ENCODE peak calls at places on chromosomes 6 and 20, in four cellular contexts. One of them, this sample, is unnamed. For H3K9me3, the result is how much of the 10 kb centered on the place peaks cover.

GRCh38 chr20:5316188-5317158 is at the start of gene PROKR2:
- DNase-seq in transverse colon: no peak
- DNase-seq in tibial artery: peak
- DNase-seq in CD8-positive, alpha-beta memory T cell: no peak
- DNase-seq in this sample: no peak

GRCh38 chr6:149563203-149563927 is 2.8 kb upstream of the GINM1 start:
- DNase-seq in transverse colon: no peak
- DNase-seq in tibial artery: no peak
- DNase-seq in CD8-positive, alpha-beta memory T cell: no peak
- DNase-seq in this sample: no peak

GRCh38 chr6:150118642-150119041 is 24.2 kb upstream of the PPP1R14C start:
- DNase-seq in transverse colon: no peak
- DNase-seq in tibial artery: no peak
- DNase-seq in CD8-positive, alpha-beta memory T cell: no peak
- DNase-seq in this sample: no peak

GRCh38 chr6:154410619-154411044 is 54.0 kb upstream of the IPCEF1 start:
- DNase-seq in transverse colon: peak
- DNase-seq in tibial artery: peak
- DNase-seq in CD8-positive, alpha-beta memory T cell: no peak
- DNase-seq in this sample: peak

GRCh38 chr6:170293881-170294755 is 3.2 kb upstream of the DLL1 start:
- DNase-seq in transverse colon: no peak
- DNase-seq in tibial artery: no peak
- DNase-seq in CD8-positive, alpha-beta memory T cell: no peak
- DNase-seq in this sample: no peak

GRCh38 chr6:79031821-79032590 is 46.0 kb downstream of the PHIP start:
- DNase-seq in transverse colon: no peak
- DNase-seq in tibial artery: no peak
- DNase-seq in CD8-positive, alpha-beta memory T cell: no peak
- DNase-seq in this sample: no peak

GRCh38 chr6:137467211-137467610 is 27.0 kb downstream of the OLIG3 start:
- DNase-seq in transverse colon: no peak
- DNase-seq in tibial artery: no peak
- DNase-seq in CD8-positive, alpha-beta memory T cell: no peak
- DNase-seq in this sample: no peak

GRCh38 chr6:3625980-3626533 is 125.5 kb downstream of the PXDC1 start:
- DNase-seq in transverse colon: no peak
- DNase-seq in tibial artery: no peak
- DNase-seq in CD8-positive, alpha-beta memory T cell: no peak
- DNase-seq in this sample: no peak

GRCh38 chr20:5002077-5002413 is 735 bp upstream of the SLC23A2 start:
- DNase-seq in transverse colon: no peak
- DNase-seq in tibial artery: no peak
- DNase-seq in CD8-positive, alpha-beta memory T cell: no peak
- DNase-seq in this sample: no peak

GRCh38 chr20:49276201-49276894 is 1.5 kb downstream of the ZNFX1 start:
- DNase-seq in transverse colon: peak
- DNase-seq in tibial artery: no peak
- DNase-seq in CD8-positive, alpha-beta memory T cell: peak
- DNase-seq in this sample: no peak

GRCh38 chr6:73248192-73248898 is 14.7 kb downstream of the KHDC1 start:
- DNase-seq in transverse colon: no peak
- DNase-seq in tibial artery: no peak
- DNase-seq in CD8-positive, alpha-beta memory T cell: no peak
- DNase-seq in this sample: no peak

GRCh38 chr20:54481442-54481841 is 6.0 kb downstream of the DOK5 start:
- DNase-seq in transverse colon: no peak
- DNase-seq in tibial artery: no peak
- DNase-seq in CD8-positive, alpha-beta memory T cell: no peak
- DNase-seq in this sample: no peak

GRCh38 chr20:54476336-54476928 is 1.0 kb downstream of the DOK5 start:
- DNase-seq in transverse colon: no peak
- DNase-seq in tibial artery: no peak
- DNase-seq in CD8-positive, alpha-beta memory T cell: no peak
- DNase-seq in this sample: no peak

GRCh38 chr20:54477134-54477533 is 1.7 kb downstream of the DOK5 start:
- DNase-seq in transverse colon: no peak
- DNase-seq in tibial artery: no peak
- DNase-seq in CD8-positive, alpha-beta memory T cell: no peak
- DNase-seq in this sample: no peak

GRCh38 chr20:54477556-54477955 is 2.2 kb downstream of the DOK5 start:
- DNase-seq in transverse colon: no peak
- DNase-seq in tibial artery: no peak
- DNase-seq in CD8-positive, alpha-beta memory T cell: no peak
- DNase-seq in this sample: no peak

DNA sequence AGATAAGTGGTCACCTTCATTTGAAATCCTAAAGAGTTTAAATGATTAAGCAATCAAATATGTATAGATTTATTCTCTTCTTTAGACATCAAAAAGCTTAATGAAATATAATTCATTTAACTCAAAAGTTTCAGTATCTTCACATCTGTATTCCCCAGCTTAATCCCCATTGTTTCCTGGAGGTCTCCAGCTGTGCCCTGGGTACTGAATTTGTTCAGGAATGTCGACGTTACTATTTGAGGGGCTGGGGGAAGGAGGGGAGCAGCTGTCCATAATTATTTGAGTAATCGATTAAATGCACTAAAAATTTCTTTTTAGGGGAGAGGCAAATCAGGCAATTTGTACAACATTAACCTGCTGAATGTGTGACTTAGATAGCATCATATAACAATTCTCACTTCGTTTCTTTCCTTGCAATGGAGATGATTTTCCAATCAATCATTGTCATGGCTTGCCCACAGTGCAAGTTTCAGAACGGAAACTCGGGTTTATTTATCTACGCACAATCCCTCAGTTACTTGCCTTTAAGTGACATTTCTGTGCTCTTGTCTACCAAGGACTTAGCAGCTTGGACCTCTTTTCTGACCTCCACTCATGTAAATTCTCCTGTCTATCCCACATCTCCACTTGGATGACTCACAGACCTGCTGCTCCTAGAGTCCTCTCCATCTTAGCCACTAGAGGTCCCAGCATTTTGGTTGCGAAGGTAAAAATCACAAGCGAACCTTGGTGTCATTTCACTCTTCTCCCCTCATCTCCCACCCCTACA is 3.9 kb downstream of the DOK5 start:
- DNase-seq in transverse colon: no peak
- DNase-seq in tibial artery: no peak
- DNase-seq in CD8-positive, alpha-beta memory T cell: no peak
- DNase-seq in this sample: no peak
- H3K9me3 ChIP-seq in transverse colon: under half
- H3K9me3 ChIP-seq in tibial artery: under half
- H3K9me3 ChIP-seq in CD8-positive, alpha-beta memory T cell: under half
- H3K9me3 ChIP-seq in this sample: under half

GRCh38 chr6:44271914-44272313 is 1.7 kb downstream of the TMEM151B start:
- DNase-seq in transverse colon: no peak
- DNase-seq in tibial artery: no peak
- DNase-seq in CD8-positive, alpha-beta memory T cell: no peak
- DNase-seq in this sample: no peak

GRCh38 chr6:44272529-44272928 is 2.3 kb downstream of the TMEM151B start:
- DNase-seq in transverse colon: no peak
- DNase-seq in tibial artery: no peak
- DNase-seq in CD8-positive, alpha-beta memory T cell: no peak
- DNase-seq in this sample: no peak

GRCh38 chr6:44269921-44270525 is at the start of gene TMEM151B:
- DNase-seq in transverse colon: no peak
- DNase-seq in tibial artery: no peak
- DNase-seq in CD8-positive, alpha-beta memory T cell: peak
- DNase-seq in this sample: no peak

GRCh38 chr6:44270526-44271405 is 516 bp downstream of the TMEM151B start:
- DNase-seq in transverse colon: no peak
- DNase-seq in tibial artery: no peak
- DNase-seq in CD8-positive, alpha-beta memory T cell: no peak
- DNase-seq in this sample: no peak

GRCh38 chr6:44271406-44271723 is 1.1 kb downstream of the TMEM151B start:
- DNase-seq in transverse colon: no peak
- DNase-seq in tibial artery: no peak
- DNase-seq in CD8-positive, alpha-beta memory T cell: no peak
- DNase-seq in this sample: no peak
- H3K4me3 ChIP-seq in transverse colon: no peak
- H3K4me3 ChIP-seq in tibial artery: no peak
- H3K4me3 ChIP-seq in CD8-positive, alpha-beta memory T cell: no peak
- H3K4me3 ChIP-seq in this sample: no peak

DNA sequence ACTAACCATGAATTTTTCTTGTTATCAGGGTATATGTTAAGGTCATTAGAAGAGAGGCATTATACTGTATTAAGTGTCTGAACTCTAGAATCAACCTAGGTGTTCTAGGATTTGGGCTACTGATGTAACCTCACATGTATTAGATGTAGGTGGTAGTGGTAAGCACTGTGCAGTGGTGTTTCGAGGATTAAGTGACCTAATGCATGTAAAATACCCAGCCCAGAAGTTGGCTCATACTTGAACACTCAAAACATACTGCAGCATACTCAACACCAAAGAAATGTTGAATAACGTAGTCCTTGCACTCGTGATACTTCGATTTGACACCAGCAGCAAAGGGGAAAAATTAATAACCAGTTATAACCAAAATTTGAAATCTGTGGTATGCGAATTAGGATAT is 48.7 kb downstream of the QKI start:
- DNase-seq in transverse colon: no peak
- DNase-seq in tibial artery: no peak
- DNase-seq in CD8-positive, alpha-beta memory T cell: no peak
- DNase-seq in this sample: no peak
- H3K9me3 ChIP-seq in transverse colon: under half
- H3K9me3 ChIP-seq in tibial artery: under half
- H3K9me3 ChIP-seq in CD8-positive, alpha-beta memory T cell: under half
- H3K9me3 ChIP-seq in this sample: under half

DNA sequence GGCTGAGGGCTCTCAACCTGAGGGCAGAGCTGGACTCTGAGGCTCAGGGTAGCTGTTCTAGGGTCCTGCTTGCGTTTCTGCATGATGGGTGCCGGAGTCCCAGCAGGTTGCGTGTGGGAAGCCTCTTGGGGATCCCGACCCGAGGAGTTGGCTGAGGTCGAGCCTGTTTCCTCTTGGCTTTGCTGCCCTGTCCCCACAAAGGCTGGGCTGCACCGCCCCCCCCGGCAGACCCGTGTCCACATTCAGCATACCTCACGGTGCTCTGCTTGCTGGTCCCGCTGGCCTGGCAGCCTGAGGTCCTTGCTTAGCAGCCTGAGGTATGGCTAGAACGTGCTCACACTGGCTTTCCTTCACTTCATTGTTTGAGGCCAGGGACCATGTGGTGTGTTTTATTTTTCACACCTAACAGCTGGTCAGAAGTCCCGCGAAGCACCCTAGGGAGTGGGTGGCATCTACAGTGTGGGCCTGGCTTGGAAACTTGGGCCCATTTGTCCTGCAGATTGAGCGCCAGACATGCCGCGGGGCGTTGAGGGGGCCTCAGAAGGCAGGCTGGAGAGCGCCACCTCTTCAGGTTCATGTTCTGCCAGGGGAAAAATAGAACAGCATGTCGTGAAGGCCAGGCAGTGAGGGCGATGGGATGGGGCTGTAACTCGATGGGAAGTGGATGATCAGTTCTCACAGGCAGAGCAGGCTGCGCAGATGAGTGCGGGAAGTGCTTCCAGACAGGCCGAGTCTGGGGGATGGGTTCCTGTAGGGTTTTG is 9.5 kb downstream of the LSM14B start:
- DNase-seq in transverse colon: no peak
- DNase-seq in tibial artery: no peak
- DNase-seq in CD8-positive, alpha-beta memory T cell: no peak
- DNase-seq in this sample: no peak
- H3K4me3 ChIP-seq in transverse colon: no peak
- H3K4me3 ChIP-seq in tibial artery: no peak
- H3K4me3 ChIP-seq in CD8-positive, alpha-beta memory T cell: no peak
- H3K4me3 ChIP-seq in this sample: no peak

DNA sequence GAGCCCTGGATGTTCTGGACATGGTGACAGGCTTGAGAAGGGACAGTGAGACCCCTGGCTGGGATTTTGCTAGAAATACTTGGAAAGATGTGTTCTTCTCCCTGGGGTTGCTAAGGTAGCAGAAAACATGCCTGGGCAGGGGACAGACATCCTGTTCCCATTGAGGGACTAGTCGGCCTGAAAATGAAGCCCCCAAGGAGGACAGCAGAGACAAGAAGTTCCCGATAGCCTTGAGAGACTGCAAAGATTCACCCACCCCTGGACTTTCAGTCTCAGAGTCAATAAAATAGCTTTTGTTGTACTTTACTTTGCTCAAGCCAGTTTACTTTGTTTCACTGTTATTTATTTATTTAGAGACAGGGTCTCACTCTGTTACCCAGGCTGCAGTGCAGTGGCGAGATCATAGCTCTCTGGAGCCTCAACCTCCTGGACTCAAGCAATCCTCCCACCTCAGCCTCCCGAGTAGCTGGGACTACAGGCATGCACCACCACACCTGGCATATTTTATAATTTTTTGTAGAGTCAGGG is 28.4 kb downstream of the ATP9A start:
- DNase-seq in transverse colon: no peak
- DNase-seq in tibial artery: no peak
- DNase-seq in CD8-positive, alpha-beta memory T cell: no peak
- DNase-seq in this sample: no peak
- H3K9me3 ChIP-seq in transverse colon: under half
- H3K9me3 ChIP-seq in tibial artery: under half
- H3K9me3 ChIP-seq in CD8-positive, alpha-beta memory T cell: under half
- H3K9me3 ChIP-seq in this sample: under half

DNA sequence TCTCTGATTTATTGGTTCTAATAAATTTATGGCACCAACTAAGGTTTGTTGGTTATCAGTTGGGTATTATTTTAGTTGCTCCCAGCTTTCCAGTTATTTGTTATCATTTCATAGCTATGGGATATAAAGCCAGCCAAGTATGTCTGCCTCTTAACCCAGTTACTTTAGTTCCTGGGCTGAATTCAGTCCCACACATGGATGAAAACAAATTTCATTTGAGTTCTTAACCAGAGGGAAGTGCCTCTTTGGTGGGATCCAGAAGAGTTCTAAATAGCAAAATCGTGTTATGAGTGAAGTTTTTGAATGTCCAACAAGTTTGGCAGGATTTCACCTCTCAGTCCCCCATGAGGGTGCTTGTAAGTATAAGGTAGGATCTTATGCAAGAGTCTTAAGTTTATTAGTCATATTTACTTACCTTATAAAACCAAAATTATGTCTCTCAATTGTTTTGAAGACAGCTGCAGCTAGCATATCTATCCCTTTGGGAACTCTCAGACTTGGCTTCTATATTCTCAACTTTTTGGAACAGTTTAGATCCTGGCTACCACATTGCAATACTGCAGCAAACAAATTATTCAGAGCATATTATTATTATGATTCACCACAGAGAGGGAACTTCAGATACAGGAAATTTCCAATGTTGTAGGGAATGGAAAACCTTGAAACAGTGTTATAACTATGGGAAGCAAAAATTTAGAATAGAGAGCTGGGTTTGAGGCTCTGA is 683.6 kb downstream of the BCKDHB start:
- DNase-seq in transverse colon: no peak
- DNase-seq in tibial artery: no peak
- DNase-seq in CD8-positive, alpha-beta memory T cell: no peak
- DNase-seq in this sample: no peak
- H3K4me3 ChIP-seq in transverse colon: no peak
- H3K4me3 ChIP-seq in tibial artery: no peak
- H3K4me3 ChIP-seq in CD8-positive, alpha-beta memory T cell: no peak
- H3K4me3 ChIP-seq in this sample: no peak